ENCODE peak calls at places on chromosomes 3 and 15, in seven cellular contexts. V is NCI-H774; Z is ELR; I is activated naive CD8-positive, alpha-beta T cell treated with anti-CD3 and anti-CD28 coated beads, Interleukin-2, amount 50 U/mL, for 24 hours; B is mesothelial cell of epicardium; D is neural crest cell; M is stimulated activated CD8-positive, alpha-beta memory T cell treated with anti-CD3 and anti-CD28 coated beads, Interleukin-12 subunit alpha, Interleukin-12 subunit beta, amount 100 ng/mL, for 1 hour. F is an unnamed sample.
A peak's percentile ranks its signal among the peaks of the same experiment; 100 is the strongest.

GRCh38 chr15:64911317-64912186 is at the start of gene ANKDD1A:
- DNase-seq in V (peak; percentile 58), Z (peak; percentile 74), I (peak; percentile 56), B (no peak), D (peak; percentile 62), M (no peak), F (peak; percentile 57)

GRCh38 chr3:61927332-61927731 is 366.0 kb downstream of the PTPRG start:
- DNase-seq in V (no peak), Z (peak; percentile 10), I (no peak), B (no peak), D (no peak), M (no peak), F (no peak)

GRCh38 chr3:194323785-194324735 is 27.1 kb downstream of the CPN2 start:
- DNase-seq in V (no peak), Z (peak; percentile 77), I (peak; percentile 20), B (no peak), D (no peak), M (no peak), F (no peak)

GRCh38 chr15:45157974-45158373 is 28.2 kb downstream of the DUOX1 start:
- DNase-seq in V (no peak), Z (peak; percentile 88), I (no peak), B (no peak), D (no peak), M (no peak), F (no peak)

GRCh38 chr3:98645039-98645438 is 51.6 kb upstream of the CPOX start:
- DNase-seq in V (no peak), Z (no peak), I (no peak), B (no peak), D (no peak), M (no peak), F (no peak)

GRCh38 chr15:63473999-63474809 is 30.2 kb upstream of the USP3 start:
- DNase-seq in V (peak; percentile 42), Z (peak; percentile 82), I (peak; percentile 64), B (no peak), D (no peak), M (no peak), F (no peak)

GRCh38 chr3:46979958-46980497 is 562 bp downstream of the NBEAL2 start:
- DNase-seq in V (no peak), Z (peak; percentile 25), I (no peak), B (no peak), D (no peak), M (no peak), F (peak; percentile 41)

GRCh38 chr15:68208641-68209240 is 3.6 kb upstream of the CALML4 start:
- DNase-seq in V (no peak), Z (no peak), I (no peak), B (no peak), D (no peak), M (no peak), F (no peak)

GRCh38 chr15:101000271-101000681 is 81.1 kb downstream of the LRRK1 start:
- DNase-seq in V (no peak), Z (no peak), I (no peak), B (no peak), D (no peak), M (no peak), F (no peak)

GRCh38 chr15:96285715-96286367 is 44.7 kb upstream of the NR2F2 start:
- DNase-seq in V (no peak), Z (no peak), I (no peak), B (no peak), D (no peak), M (no peak), F (no peak)

GRCh38 chr3:48352546-48352945 is 19.1 kb upstream of the SPINK8 start:
- DNase-seq in V (no peak), Z (no peak), I (no peak), B (no peak), D (no peak), M (no peak), F (no peak)

GRCh38 chr3:122977645-122978466 is 49.7 kb downstream of the SEMA5B start:
- DNase-seq in V (peak; percentile 4), Z (peak; percentile 82), I (no peak), B (peak; percentile 49), D (peak; percentile 44), M (no peak), F (peak; percentile 48)

GRCh38 chr3:160129459-160130061 is 95.7 kb upstream of the C3orf80 start:
- DNase-seq in V (no peak), Z (peak; percentile 94), I (no peak), B (no peak), D (no peak), M (no peak), F (no peak)

GRCh38 chr3:28915711-28916481 is 365.0 kb upstream of the RBMS3 start:
- DNase-seq in V (no peak), Z (peak; percentile 78), I (peak; percentile 6), B (no peak), D (no peak), M (no peak), F (no peak)

GRCh38 chr15:62417444-62417843 is 252.4 kb upstream of the C2CD4B start:
- DNase-seq in V (no peak), Z (peak; percentile 24), I (no peak), B (no peak), D (no peak), M (no peak), F (no peak)

F was measured in NCI-H345.